ENCODE peak calls at places on chromosomes 13 and 19, in eight cellular contexts. One of them, this sample, is unnamed.

GRCh38 chr13:113972451-113973217 is 1.2 kb downstream of the C13orf46 start:
- DNase-seq in BJ: no peak
- DNase-seq in HFF-Myc: no peak
- DNase-seq in adrenal gland: no peak
- DNase-seq in cardiac muscle cell: no peak
- DNase-seq in AG10803: no peak
- DNase-seq in GM23338: no peak
- DNase-seq in AG09309: no peak
- DNase-seq in this sample: no peak

GRCh38 chr13:79560954-79561353 is 80.0 kb downstream of the NDFIP2 start:
- DNase-seq in BJ: no peak
- DNase-seq in cardiac muscle cell: no peak
- DNase-seq in AG09309: no peak
- DNase-seq in GM23338: no peak
- DNase-seq in AG10803: no peak
- DNase-seq in adrenal gland: no peak
- DNase-seq in HFF-Myc: no peak
- DNase-seq in this sample: no peak

GRCh38 chr19:15252398-15253018 is 20.3 kb upstream of the EPHX3 start:
- DNase-seq in GM23338: peak; percentile 46
- DNase-seq in cardiac muscle cell: no peak
- DNase-seq in adrenal gland: no peak
- DNase-seq in AG10803: peak; percentile 76
- DNase-seq in AG09309: no peak
- DNase-seq in BJ: no peak
- DNase-seq in HFF-Myc: no peak
- DNase-seq in this sample: no peak

GRCh38 chr13:85828094-85828684 is 29.0 kb upstream of the SLITRK6 start:
- DNase-seq in AG10803: peak; percentile 11
- DNase-seq in AG09309: no peak
- DNase-seq in HFF-Myc: no peak
- DNase-seq in adrenal gland: no peak
- DNase-seq in BJ: no peak
- DNase-seq in cardiac muscle cell: peak; percentile 56
- DNase-seq in GM23338: peak; percentile 47
- DNase-seq in this sample: no peak

GRCh38 chr13:30908416-30908980 is 2.4 kb downstream of the MEDAG start:
- DNase-seq in AG09309: no peak
- DNase-seq in AG10803: peak; percentile 45
- DNase-seq in adrenal gland: no peak
- DNase-seq in HFF-Myc: no peak
- DNase-seq in GM23338: no peak
- DNase-seq in cardiac muscle cell: no peak
- DNase-seq in BJ: no peak
- DNase-seq in this sample: no peak

GRCh38 chr13:97648171-97648880 is 214.4 kb downstream of the RAP2A start:
- DNase-seq in adrenal gland: no peak
- DNase-seq in HFF-Myc: no peak
- DNase-seq in GM23338: no peak
- DNase-seq in BJ: no peak
- DNase-seq in cardiac muscle cell: no peak
- DNase-seq in AG10803: no peak
- DNase-seq in AG09309: no peak
- DNase-seq in this sample: no peak

GRCh38 chr13:91368101-91368500 is 20.6 kb downstream of the MIR17HG start:
- DNase-seq in HFF-Myc: no peak
- DNase-seq in AG09309: no peak
- DNase-seq in AG10803: no peak
- DNase-seq in GM23338: no peak
- DNase-seq in cardiac muscle cell: no peak
- DNase-seq in adrenal gland: no peak
- DNase-seq in BJ: no peak
- DNase-seq in this sample: no peak

GRCh38 chr19:42066075-42066754 is 3.8 kb downstream of the GRIK5 start:
- DNase-seq in adrenal gland: peak; percentile 64
- DNase-seq in HFF-Myc: no peak
- DNase-seq in BJ: no peak
- DNase-seq in AG10803: no peak
- DNase-seq in AG09309: no peak
- DNase-seq in GM23338: peak; percentile 84
- DNase-seq in cardiac muscle cell: no peak
- DNase-seq in this sample: no peak

GRCh38 chr19:46340051-46340659 is 6.7 kb upstream of the PPP5C start:
- DNase-seq in AG09309: no peak
- DNase-seq in AG10803: no peak
- DNase-seq in HFF-Myc: no peak
- DNase-seq in GM23338: no peak
- DNase-seq in BJ: no peak
- DNase-seq in cardiac muscle cell: no peak
- DNase-seq in adrenal gland: no peak
- DNase-seq in this sample: no peak

GRCh38 chr13:65966991-65967451 is 1263.1 kb downstream of the PCDH9 start:
- DNase-seq in adrenal gland: no peak
- DNase-seq in cardiac muscle cell: peak; percentile 5
- DNase-seq in HFF-Myc: peak; percentile 36
- DNase-seq in AG09309: no peak
- DNase-seq in GM23338: peak; percentile 88
- DNase-seq in BJ: no peak
- DNase-seq in AG10803: peak; percentile 37
- DNase-seq in this sample: no peak

GRCh38 chr13:51453959-51454703 is 1.3 kb upstream of the INTS6 start:
- DNase-seq in AG09309: no peak
- DNase-seq in BJ: no peak
- DNase-seq in GM23338: peak; percentile 53
- DNase-seq in AG10803: peak; percentile 8
- DNase-seq in cardiac muscle cell: peak; percentile 32
- DNase-seq in adrenal gland: no peak
- DNase-seq in HFF-Myc: no peak
- DNase-seq in this sample: no peak

GRCh38 chr13:75579529-75579928 is 29.9 kb downstream of the UCHL3 start:
- DNase-seq in GM23338: no peak
- DNase-seq in HFF-Myc: no peak
- DNase-seq in BJ: no peak
- DNase-seq in AG09309: no peak
- DNase-seq in adrenal gland: no peak
- DNase-seq in cardiac muscle cell: no peak
- DNase-seq in AG10803: no peak
- DNase-seq in this sample: no peak

GRCh38 chr13:21242236-21242635 is 65.8 kb downstream of the MRPL57 start:
- DNase-seq in adrenal gland: no peak
- DNase-seq in AG09309: no peak
- DNase-seq in AG10803: no peak
- DNase-seq in HFF-Myc: no peak
- DNase-seq in GM23338: peak; percentile 79
- DNase-seq in cardiac muscle cell: peak; percentile 39
- DNase-seq in BJ: no peak
- DNase-seq in this sample: no peak

GRCh38 chr13:40777166-40777956 is 6.4 kb upstream of the MRPS31 start:
- DNase-seq in cardiac muscle cell: peak; percentile 71
- DNase-seq in HFF-Myc: no peak
- DNase-seq in BJ: no peak
- DNase-seq in adrenal gland: no peak
- DNase-seq in AG10803: peak; percentile 46
- DNase-seq in GM23338: peak; percentile 88
- DNase-seq in AG09309: no peak
- DNase-seq in this sample: no peak

GRCh38 chr19:2488942-2489731 is 13.2 kb downstream of the GADD45B start:
- DNase-seq in HFF-Myc: no peak
- DNase-seq in cardiac muscle cell: peak; percentile 93
- DNase-seq in AG09309: no peak
- DNase-seq in adrenal gland: peak; percentile 62
- DNase-seq in BJ: no peak
- DNase-seq in AG10803: peak; percentile 49
- DNase-seq in GM23338: peak; percentile 75
- DNase-seq in this sample: no peak

GRCh38 chr13:39605677-39606320 is 2.8 kb upstream of the LHFPL6 start:
- DNase-seq in GM23338: no peak
- DNase-seq in AG09309: no peak
- DNase-seq in cardiac muscle cell: no peak
- DNase-seq in BJ: no peak
- DNase-seq in adrenal gland: no peak
- DNase-seq in AG10803: no peak
- DNase-seq in HFF-Myc: no peak
- DNase-seq in this sample: no peak

GRCh38 chr19:40286674-40287421 is 1.7 kb upstream of the AKT2 start:
- DNase-seq in AG10803: no peak
- DNase-seq in GM23338: no peak
- DNase-seq in cardiac muscle cell: peak; percentile 41
- DNase-seq in AG09309: no peak
- DNase-seq in HFF-Myc: no peak
- DNase-seq in BJ: no peak
- DNase-seq in adrenal gland: no peak
- DNase-seq in this sample: no peak

GRCh38 chr19:13001502-13002388 is 6.5 kb downstream of the NFIX start:
- DNase-seq in cardiac muscle cell: no peak
- DNase-seq in adrenal gland: no peak
- DNase-seq in BJ: no peak
- DNase-seq in GM23338: no peak
- DNase-seq in AG09309: no peak
- DNase-seq in HFF-Myc: no peak
- DNase-seq in AG10803: peak; percentile 76
- DNase-seq in this sample: no peak

GRCh38 chr13:79227418-79227817 is 178.6 kb downstream of the RBM26 start:
- DNase-seq in AG09309: no peak
- DNase-seq in BJ: no peak
- DNase-seq in HFF-Myc: no peak
- DNase-seq in GM23338: no peak
- DNase-seq in AG10803: no peak
- DNase-seq in adrenal gland: no peak
- DNase-seq in cardiac muscle cell: no peak
- DNase-seq in this sample: no peak

GRCh38 chr13:48094404-48094780 is 512 bp downstream of the MED4 start:
- DNase-seq in AG09309: no peak
- DNase-seq in GM23338: peak; percentile 24
- DNase-seq in cardiac muscle cell: peak; percentile 59
- DNase-seq in BJ: no peak
- DNase-seq in AG10803: peak; percentile 7
- DNase-seq in HFF-Myc: no peak
- DNase-seq in adrenal gland: no peak
- DNase-seq in this sample: no peak

GRCh38 chr13:59415498-59415897 is 748.2 kb downstream of the DIAPH3 start:
- DNase-seq in adrenal gland: no peak
- DNase-seq in cardiac muscle cell: peak; percentile 87
- DNase-seq in GM23338: no peak
- DNase-seq in HFF-Myc: no peak
- DNase-seq in AG09309: no peak
- DNase-seq in AG10803: no peak
- DNase-seq in BJ: no peak
- DNase-seq in this sample: no peak

DNA sequence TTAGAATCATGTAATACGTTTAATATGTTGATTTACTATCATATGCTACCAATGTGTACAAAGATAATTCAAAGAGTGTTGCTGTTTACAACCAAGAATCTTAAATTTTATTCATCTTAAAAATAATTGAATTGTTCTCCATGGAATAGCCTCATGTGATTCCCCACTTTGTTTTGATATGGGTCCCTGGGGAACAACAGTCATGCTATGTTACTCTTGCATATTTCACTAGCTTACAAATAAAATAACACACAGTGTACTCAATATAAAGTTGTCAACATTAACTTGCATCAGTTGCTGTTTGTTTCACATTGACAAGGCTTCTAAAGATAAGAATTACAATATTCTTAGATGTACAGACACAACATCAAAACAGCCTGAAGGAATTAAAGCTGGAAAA is 2.3 kb downstream of the ENOX1 start:
- DNase-seq in cardiac muscle cell: no peak
- DNase-seq in AG10803: peak; percentile 23
- DNase-seq in AG09309: no peak
- DNase-seq in BJ: no peak
- DNase-seq in HFF-Myc: no peak
- DNase-seq in GM23338: no peak
- DNase-seq in adrenal gland: no peak
- DNase-seq in this sample: no peak
- TF ChIP-seq CTCF in cardiac muscle cell: no peak
- TF ChIP-seq CTCF in AG10803: no peak
- TF ChIP-seq CTCF in AG09309: no peak
- TF ChIP-seq CTCF in BJ: no peak
- TF ChIP-seq CTCF in HFF-Myc: no peak
- TF ChIP-seq CTCF in GM23338: no peak
- TF ChIP-seq CTCF in adrenal gland: no peak
- TF ChIP-seq CTCF in this sample: no peak

GRCh38 chr13:99066219-99066618 is 88.4 kb upstream of the DOCK9 start:
- DNase-seq in AG10803: no peak
- DNase-seq in HFF-Myc: no peak
- DNase-seq in GM23338: no peak
- DNase-seq in adrenal gland: no peak
- DNase-seq in BJ: no peak
- DNase-seq in cardiac muscle cell: no peak
- DNase-seq in AG09309: no peak
- DNase-seq in this sample: no peak
- H3K4me3 ChIP-seq in AG10803: no peak overlapping the region
- H3K4me3 ChIP-seq in HFF-Myc: no peak overlapping the region
- H3K4me3 ChIP-seq in GM23338: no peak overlapping the region
- H3K4me3 ChIP-seq in adrenal gland: no peak overlapping the region
- H3K4me3 ChIP-seq in BJ: no peak overlapping the region
- H3K4me3 ChIP-seq in cardiac muscle cell: no peak overlapping the region
- H3K4me3 ChIP-seq in AG09309: no peak overlapping the region
- H3K4me3 ChIP-seq in this sample: no peak overlapping the region

GRCh38 chr19:35592226-35592625 is 6.3 kb downstream of the PMIS2 start:
- DNase-seq in HFF-Myc: no peak
- DNase-seq in AG09309: no peak
- DNase-seq in AG10803: peak; percentile 26
- DNase-seq in adrenal gland: no peak
- DNase-seq in BJ: no peak
- DNase-seq in GM23338: peak; percentile 87
- DNase-seq in cardiac muscle cell: peak; percentile 66
- DNase-seq in this sample: no peak
- TF ChIP-seq CTCF in HFF-Myc: peak; percentile 41
- TF ChIP-seq CTCF in AG09309: peak; percentile 54
- TF ChIP-seq CTCF in AG10803: peak; percentile 65
- TF ChIP-seq CTCF in adrenal gland: peak; percentile 63
- TF ChIP-seq CTCF in BJ: peak; percentile 49
- TF ChIP-seq CTCF in GM23338: peak; percentile 85
- TF ChIP-seq CTCF in cardiac muscle cell: peak; percentile 67
- TF ChIP-seq CTCF in this sample: peak; percentile 40

GRCh38 chr19:50332014-50332263 is 2.8 kb upstream of the KCNC3 start:
- DNase-seq in AG09309: no peak
- DNase-seq in adrenal gland: no peak
- DNase-seq in cardiac muscle cell: no peak
- DNase-seq in HFF-Myc: no peak
- DNase-seq in BJ: no peak
- DNase-seq in AG10803: no peak
- DNase-seq in GM23338: no peak
- DNase-seq in this sample: no peak

GRCh38 chr19:50332264-50333038 is 3.3 kb upstream of the KCNC3 start:
- DNase-seq in AG09309: no peak
- DNase-seq in AG10803: no peak
- DNase-seq in GM23338: peak; percentile 86
- DNase-seq in adrenal gland: no peak
- DNase-seq in cardiac muscle cell: peak; percentile 53
- DNase-seq in BJ: no peak
- DNase-seq in HFF-Myc: no peak
- DNase-seq in this sample: no peak

GRCh38 chr19:50334741-50335421 is 5.7 kb upstream of the KCNC3 start:
- DNase-seq in GM23338: no peak
- DNase-seq in HFF-Myc: no peak
- DNase-seq in cardiac muscle cell: no peak
- DNase-seq in AG10803: no peak
- DNase-seq in adrenal gland: no peak
- DNase-seq in BJ: no peak
- DNase-seq in AG09309: no peak
- DNase-seq in this sample: no peak

GRCh38 chr19:50333737-50334617 is 4.8 kb upstream of the KCNC3 start:
- DNase-seq in BJ: no peak
- DNase-seq in AG10803: no peak
- DNase-seq in HFF-Myc: no peak
- DNase-seq in cardiac muscle cell: peak; percentile 86
- DNase-seq in AG09309: no peak
- DNase-seq in adrenal gland: peak; percentile 86
- DNase-seq in GM23338: peak; percentile 50
- DNase-seq in this sample: no peak

GRCh38 chr19:50333235-50333736 is 4.1 kb upstream of the KCNC3 start:
- DNase-seq in GM23338: peak; percentile 96
- DNase-seq in HFF-Myc: no peak
- DNase-seq in BJ: no peak
- DNase-seq in AG10803: peak; percentile 78
- DNase-seq in AG09309: peak; percentile 27
- DNase-seq in adrenal gland: peak; percentile 96
- DNase-seq in cardiac muscle cell: peak; percentile 95
- DNase-seq in this sample: peak; percentile 42
- H3K4me3 ChIP-seq in GM23338: peak overlapping the region; percentile 88
- H3K4me3 ChIP-seq in HFF-Myc: peak overlapping the region; percentile 18
- H3K4me3 ChIP-seq in BJ: peak overlapping the region; percentile 42
- H3K4me3 ChIP-seq in AG10803: peak overlapping the region; percentile 55
- H3K4me3 ChIP-seq in AG09309: peak overlapping the region; percentile 33
- H3K4me3 ChIP-seq in adrenal gland: peak overlapping the region; percentile 49
- H3K4me3 ChIP-seq in cardiac muscle cell: peak overlapping the region; percentile 46
- H3K4me3 ChIP-seq in this sample: peak overlapping the region; percentile 43